ENCODE peak calls at places on chromosomes 1 and 21, in four cellular contexts. O is H9, B is H1, N is IMR-90. Y is an unnamed sample.

GRCh38 chr1:68173283-68174172 is 58.8 kb downstream of the WLS start:
- DNase-seq in O (no peak), B (no peak), N (peak), Y (no peak)

GRCh38 chr1:228867951-228868730 is 132.9 kb downstream of the RHOU start:
- DNase-seq in O (peak), B (no peak), N (no peak), Y (no peak)

GRCh38 chr1:91997607-91998195 is 32.1 kb upstream of the EPHX4 start:
- DNase-seq in O (no peak), B (no peak), N (peak), Y (peak)

GRCh38 chr1:54995013-54995760 is 3.5 kb upstream of the BSND start:
- DNase-seq in O (peak), B (no peak), N (no peak), Y (peak)

GRCh38 chr1:48492392-48492791 is 20.4 kb upstream of the SPATA6 start:
- DNase-seq in O (no peak), B (no peak), N (no peak), Y (no peak)

GRCh38 chr1:67830226-67830625 is 3.0 kb downstream of the GNG12 start:
- DNase-seq in O (no peak), B (no peak), N (no peak), Y (no peak)

GRCh38 chr1:19341201-19342076 is 29.3 kb downstream of the SLC66A1 start:
- DNase-seq in O (peak), B (peak), N (peak), Y (peak)

GRCh38 chr1:5728956-5729355 is 263.3 kb downstream of the NPHP4 start:
- DNase-seq in O (no peak), B (no peak), N (no peak), Y (no peak)

GRCh38 chr1:172971241-172971640 is 79.5 kb downstream of the TNFSF18 start:
- DNase-seq in O (no peak), B (no peak), N (no peak), Y (peak)

GRCh38 chr1:39761557-39762260 is 9.4 kb downstream of the OXCT2 start:
- DNase-seq in O (no peak), B (no peak), N (no peak), Y (no peak)

GRCh38 chr1:56073614-56074356 is 505.6 kb downstream of the PLPP3 start:
- DNase-seq in O (no peak), B (no peak), N (peak), Y (no peak)

GRCh38 chr1:208135354-208135753 is 108.8 kb downstream of the PLXNA2 start:
- DNase-seq in O (no peak), B (no peak), N (peak), Y (no peak)

GRCh38 chr1:81758213-81758612 is 42.5 kb upstream of the ADGRL2 start:
- DNase-seq in O (no peak), B (no peak), N (no peak), Y (peak)

GRCh38 chr1:213066363-213066762 is 15.3 kb downstream of the RPS6KC1 start:
- DNase-seq in O (no peak), B (no peak), N (no peak), Y (peak)

GRCh38 chr1:65459397-65459768 is 38.9 kb downstream of the LEPR start:
- DNase-seq in O (no peak), B (no peak), N (peak), Y (peak)

GRCh38 chr21:20802201-20802600 is 196.0 kb upstream of the NCAM2 start:
- DNase-seq in O (no peak), B (no peak), N (no peak), Y (no peak)

GRCh38 chr1:163450986-163451385 is 129.2 kb downstream of the NUF2 start:
- DNase-seq in O (no peak), B (no peak), N (no peak), Y (no peak)

GRCh38 chr1:85372683-85373446 is 92.1 kb downstream of the DDAH1 start:
- DNase-seq in O (no peak), B (no peak), N (peak), Y (no peak)

GRCh38 chr1:29453502-29454240 is 217.3 kb downstream of the PTPRU start:
- DNase-seq in O (peak), B (peak), N (peak), Y (peak)

GRCh38 chr21:26515257-26515656 is 57.8 kb downstream of the CYYR1 start:
- DNase-seq in O (no peak), B (no peak), N (no peak), Y (no peak)

GRCh38 chr1:1400576-1401456 is 1.7 kb upstream of the CCNL2 start:
- DNase-seq in O (no peak), B (no peak), N (peak), Y (no peak)

GRCh38 chr1:10152709-10153284 is 57.6 kb upstream of the KIF1B start:
- DNase-seq in O (peak), B (no peak), N (peak), Y (peak)

GRCh38 chr1:85203573-85204169 is 2.9 kb upstream of the SYDE2 start:
- DNase-seq in O (no peak), B (no peak), N (peak), Y (no peak)

GRCh38 chr21:33414926-33415325 is 11.7 kb downstream of the IFNGR2 start:
- DNase-seq in O (no peak), B (no peak), N (no peak), Y (no peak)

GRCh38 chr21:36959020-36959835 is 7.2 kb downstream of the HLCS start:
- DNase-seq in O (peak), B (no peak), N (no peak), Y (peak)

GRCh38 chr1:116096013-116096618 is 15.1 kb upstream of the MAB21L3 start:
- DNase-seq in O (no peak), B (no peak), N (no peak), Y (no peak)

GRCh38 chr1:111619635-111620411 is at the start of gene RAP1A:
- DNase-seq in O (peak), B (peak), N (peak), Y (peak)

GRCh38 chr21:42939581-42940413 is 14.4 kb upstream of the ERVH48-1 start:
- DNase-seq in O (no peak), B (no peak), N (peak), Y (no peak)

GRCh38 chr1:62687421-62687902 is 724 bp downstream of the DOCK7 start:
- DNase-seq in O (peak), B (no peak), N (peak), Y (no peak)

GRCh38 chr1:22471078-22471477 is 19.4 kb downstream of the ZBTB40 start:
- DNase-seq in O (no peak), B (no peak), N (peak), Y (no peak)

GRCh38 chr21:14560555-14560954 is 14.4 kb upstream of the SAMSN1 start:
- DNase-seq in O (no peak), B (no peak), N (no peak), Y (no peak)

GRCh38 chr1:175920401-175920800 is 177.0 kb upstream of the TNR start:
- DNase-seq in O (no peak), B (no peak), N (peak), Y (peak)

GRCh38 chr1:203126866-203127671 is 457 bp upstream of the ADORA1 start:
- DNase-seq in O (peak), B (no peak), N (peak), Y (no peak)

GRCh38 chr1:224065455-224065854 is 48.5 kb upstream of the FBXO28 start:
- DNase-seq in O (no peak), B (no peak), N (peak), Y (no peak)

GRCh38 chr1:87224209-87224608 is 104.5 kb upstream of the LMO4 start:
- DNase-seq in O (no peak), B (no peak), N (peak), Y (no peak)

GRCh38 chr1:155002479-155003226 is at the start of gene ZBTB7B:
- DNase-seq in O (peak), B (no peak), N (no peak), Y (no peak)

GRCh38 chr1:200179126-200179780 is 151.7 kb downstream of the NR5A2 start:
- DNase-seq in O (no peak), B (no peak), N (peak), Y (no peak)

GRCh38 chr1:101043776-101044175 is 18.2 kb upstream of the DPH5 start:
- DNase-seq in O (no peak), B (no peak), N (peak), Y (peak)

GRCh38 chr1:218304281-218305039 is 19.4 kb downstream of the RRP15 start:
- DNase-seq in O (no peak), B (no peak), N (peak), Y (peak)

DNA sequence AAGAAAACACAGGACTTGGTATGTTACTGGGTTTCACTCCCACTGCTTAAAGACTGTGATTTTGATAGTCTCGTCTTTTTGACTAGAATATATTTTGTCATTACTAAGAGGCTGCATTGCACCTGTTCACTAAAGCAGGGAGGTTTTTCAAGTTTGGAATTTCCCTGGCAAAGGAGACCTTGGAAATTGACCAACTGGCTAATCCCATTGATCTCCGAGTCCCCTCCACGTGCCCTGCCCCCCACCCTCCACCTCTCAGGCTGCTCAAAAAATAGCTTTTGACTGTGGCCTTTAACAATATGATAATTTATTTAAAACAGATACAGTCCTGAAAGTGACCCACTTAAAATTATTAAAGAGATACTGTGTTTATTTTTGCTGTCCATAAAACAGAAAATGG is 361.7 kb downstream of the RRAGC start:
- DNase-seq in O (no peak), B (no peak), N (no peak), Y (no peak)
- H4K8ac ChIP-seq in O (no peak), B (no peak), N (no peak), Y (no peak)

GRCh38 chr1:93151474-93151873 is 28.7 kb downstream of the TMED5 start:
- DNase-seq in O (no peak), B (no peak), N (no peak), Y (no peak)

GRCh38 chr1:93154898-93155297 is 25.3 kb downstream of the TMED5 start:
- DNase-seq in O (no peak), B (no peak), N (no peak), Y (no peak)

GRCh38 chr1:93152835-93153234 is 27.4 kb downstream of the TMED5 start:
- DNase-seq in O (no peak), B (no peak), N (no peak), Y (no peak)

GRCh38 chr1:93159337-93159736 is 20.9 kb downstream of the TMED5 start:
- DNase-seq in O (no peak), B (no peak), N (no peak), Y (no peak)

GRCh38 chr1:93155335-93155734 is 24.9 kb downstream of the TMED5 start:
- DNase-seq in O (no peak), B (no peak), N (no peak), Y (peak)
- H3K56ac ChIP-seq in O (no peak), B (no peak), N (no peak), Y (no peak)

GRCh38 chr21:45431781-45432572 is 27.0 kb downstream of the COL18A1 start:
- DNase-seq in O (no peak), B (no peak), N (peak), Y (no peak)
- H4K5ac ChIP-seq in O (no peak), B (peak), N (peak), Y (no peak)

GRCh38 chr1:46614604-46614984 is 2.0 kb downstream of the MOB3C start:
- DNase-seq in O (no peak), B (no peak), N (no peak), Y (no peak)
- H4K8ac ChIP-seq in O (no peak), B (no peak), N (no peak), Y (no peak)

GRCh38 chr1:194039578-194039977 is 853.2 kb upstream of the B3GALT2 start:
- DNase-seq in O (no peak), B (no peak), N (no peak), Y (no peak)

GRCh38 chr1:194028002-194028401 is 841.6 kb upstream of the B3GALT2 start:
- DNase-seq in O (no peak), B (no peak), N (no peak), Y (no peak)

GRCh38 chr1:194033646-194034045 is 847.2 kb upstream of the B3GALT2 start:
- DNase-seq in O (no peak), B (no peak), N (no peak), Y (no peak)
- H3K56ac ChIP-seq in O (no peak), B (no peak), N (no peak), Y (no peak)